ENCODE peak calls at places on chromosomes 6 and 20, in four cellular contexts. Q is HepG2, J is SK-N-SH, M is K562. E is an unnamed sample.

GRCh38 chr20:39429716-39430115 is 467.6 kb downstream of the DHX35 start:
- DNase-seq in M (no peak), Q (peak), J (peak), E (no peak)

GRCh38 chr20:62816031-62816878 is 595 bp upstream of the COL9A3 start:
- DNase-seq in Q (no peak), J (peak), M (no peak), E (no peak)

GRCh38 chr6:133241088-133241900 is at the start of gene EYA4:
- DNase-seq in M (no peak), J (peak), Q (no peak), E (no peak)

GRCh38 chr6:150687508-150687907 is 87.8 kb downstream of the PLEKHG1 start:
- DNase-seq in Q (peak), J (no peak), M (no peak), E (no peak)

GRCh38 chr6:90274481-90275030 is 22.1 kb downstream of the BACH2 start:
- DNase-seq in J (no peak), M (no peak), Q (no peak), E (no peak)

GRCh38 chr6:163828038-163828790 is 413.7 kb downstream of the QKI start:
- DNase-seq in Q (no peak), J (no peak), M (no peak), E (no peak)

GRCh38 chr6:155219858-155220301 is 43.9 kb upstream of the CLDN20 start:
- DNase-seq in M (no peak), J (no peak), Q (no peak), E (no peak)

GRCh38 chr6:33160728-33161323 is 31.4 kb downstream of the COL11A2 start:
- DNase-seq in Q (no peak), M (peak), J (peak), E (no peak)

GRCh38 chr6:161003336-161003735 is 11.8 kb downstream of the MAP3K4 start:
- DNase-seq in M (no peak), J (no peak), Q (no peak), E (no peak)

GRCh38 chr20:12177657-12178293 is 260.1 kb downstream of the BTBD3 start:
- DNase-seq in M (no peak), Q (peak), J (no peak), E (no peak)

GRCh38 chr6:20229881-20230280 is 17.6 kb upstream of the MBOAT1 start:
- DNase-seq in Q (no peak), J (no peak), M (no peak), E (no peak)

GRCh38 chr20:37519508-37520416 is 1.3 kb upstream of the NNAT start:
- DNase-seq in M (peak), Q (peak), J (peak), E (no peak)

GRCh38 chr20:11766961-11767360 is 150.7 kb upstream of the BTBD3 start:
- DNase-seq in Q (no peak), J (no peak), M (no peak), E (no peak)

GRCh38 chr6:81051952-81052351 is 700.5 kb downstream of the TENT5A start:
- DNase-seq in Q (no peak), M (no peak), J (no peak), E (no peak)

GRCh38 chr6:116266803-116267202 is 12.9 kb downstream of the TSPYL1 start:
- DNase-seq in M (no peak), J (no peak), Q (no peak), E (no peak)

GRCh38 chr20:61253264-61253639 is 1.2 kb downstream of the CDH4 start:
- DNase-seq in Q (no peak), J (peak), M (no peak), E (no peak)

GRCh38 chr6:4599924-4600323 is 176.3 kb upstream of the CDYL start:
- DNase-seq in Q (peak), J (no peak), M (no peak), E (no peak)

GRCh38 chr6:99836471-99836870 is 157.6 kb downstream of the MCHR2 start:
- DNase-seq in M (no peak), Q (no peak), J (no peak), E (no peak)

GRCh38 chr20:19003759-19004336 is 190.3 kb downstream of the SCP2D1 start:
- DNase-seq in M (no peak), Q (no peak), J (no peak), E (no peak)

GRCh38 chr6:16669227-16669626 is 92.0 kb downstream of the ATXN1 start:
- DNase-seq in M (no peak), J (no peak), Q (peak), E (no peak)

GRCh38 chr20:884983-885952 is 30.9 kb downstream of the ANGPT4 start:
- DNase-seq in J (no peak), M (no peak), Q (no peak), E (no peak)

GRCh38 chr6:157019115-157019628 is 242.0 kb downstream of the ARID1B start:
- DNase-seq in M (no peak), J (peak), Q (peak), E (no peak)

GRCh38 chr6:4935981-4936680 is 67.7 kb downstream of the RPP40 start:
- DNase-seq in J (no peak), M (no peak), Q (no peak), E (no peak)

GRCh38 chr20:34334654-34335407 is 28.2 kb upstream of the ITCH start:
- DNase-seq in Q (peak), M (peak), J (no peak), E (no peak)

GRCh38 chr6:91098006-91098405 is 511.1 kb upstream of the MAP3K7 start:
- DNase-seq in J (no peak), M (no peak), Q (no peak), E (no peak)

GRCh38 chr6:39339557-39340555 is 17.4 kb upstream of the KCNK16 start:
- DNase-seq in Q (no peak), M (no peak), J (no peak), E (no peak)

GRCh38 chr6:40999498-41000070 is 39.4 kb downstream of the UNC5CL start:
- DNase-seq in M (peak), J (peak), Q (peak), E (peak)

GRCh38 chr20:22744341-22745193 is 160.2 kb upstream of the FOXA2 start:
- DNase-seq in J (no peak), Q (no peak), M (no peak), E (no peak)

GRCh38 chr6:92708270-92708669 is 711.1 kb downstream of the EPHA7 start:
- DNase-seq in J (no peak), Q (no peak), M (no peak), E (no peak)
- TF ChIP-seq NFIC in J (no peak), Q (no peak), M (no peak), E (no peak)

GRCh38 chr6:106421491-106421890 is 61.0 kb downstream of the CRYBG1 start:
- DNase-seq in J (no peak), M (no peak), Q (no peak), E (no peak)

GRCh38 chr6:106425382-106425781 is 64.9 kb downstream of the CRYBG1 start:
- DNase-seq in Q (no peak), M (no peak), J (no peak), E (no peak)

GRCh38 chr6:106426258-106426657 is 65.7 kb downstream of the CRYBG1 start:
- DNase-seq in J (no peak), Q (no peak), M (no peak), E (no peak)

GRCh38 chr6:106419900-106420299 is 59.4 kb downstream of the CRYBG1 start:
- DNase-seq in M (no peak), Q (no peak), J (no peak), E (no peak)

GRCh38 chr6:106422551-106422950 is 62.0 kb downstream of the CRYBG1 start:
- DNase-seq in M (no peak), Q (no peak), J (no peak), E (no peak)
- TF ChIP-seq NFIC in M (no peak), Q (no peak), J (no peak), E (no peak)

GRCh38 chr6:55694148-55694547 is 115.2 kb upstream of the HMGCLL1 start:
- DNase-seq in J (no peak), M (no peak), Q (no peak), E (no peak)
- TF ChIP-seq NFIC in J (peak), M (no peak), Q (no peak), E (no peak)

GRCh38 chr20:58004900-58005299 is 223.6 kb downstream of the ANKRD60 start:
- DNase-seq in M (no peak), Q (no peak), J (no peak), E (no peak)

GRCh38 chr20:58008413-58008812 is 220.0 kb downstream of the ANKRD60 start:
- DNase-seq in J (no peak), Q (no peak), M (no peak), E (no peak)

GRCh38 chr20:58005581-58006345 is 222.7 kb downstream of the ANKRD60 start:
- DNase-seq in M (no peak), J (no peak), Q (no peak), E (no peak)

GRCh38 chr20:58007947-58008346 is 220.5 kb downstream of the ANKRD60 start:
- DNase-seq in J (no peak), Q (no peak), M (no peak), E (no peak)

GRCh38 chr20:58006346-58007316 is 221.8 kb downstream of the ANKRD60 start:
- DNase-seq in M (no peak), Q (no peak), J (no peak), E (no peak)
- TF ChIP-seq NFIC in M (no peak), Q (no peak), J (no peak), E (no peak)

GRCh38 chr6:36594029-36594815 is at the start of gene SRSF3:
- DNase-seq in M (peak), J (peak), Q (peak), E (peak)

GRCh38 chr6:36594816-36595167 is 630 bp downstream of the SRSF3 start:
- DNase-seq in Q (no peak), J (no peak), M (no peak), E (no peak)

GRCh38 chr6:36597775-36598174 is 3.6 kb downstream of the SRSF3 start:
- DNase-seq in M (no peak), Q (no peak), J (no peak), E (no peak)

GRCh38 chr6:36596359-36596758 is 2.2 kb downstream of the SRSF3 start:
- DNase-seq in Q (no peak), M (no peak), J (no peak), E (no peak)

GRCh38 chr6:36595168-36595818 is 1.1 kb downstream of the SRSF3 start:
- DNase-seq in Q (peak), J (peak), M (no peak), E (no peak)
- TF ChIP-seq NFIC in Q (no peak), J (no peak), M (no peak), E (no peak)

GRCh38 chr6:53336070-53336469 is 12.7 kb downstream of the ELOVL5 start:
- DNase-seq in M (no peak), J (no peak), Q (no peak), E (no peak)

GRCh38 chr6:53335224-53335994 is 13.3 kb downstream of the ELOVL5 start:
- DNase-seq in M (no peak), Q (no peak), J (no peak), E (peak)

GRCh38 chr6:53330137-53330536 is 18.6 kb downstream of the ELOVL5 start:
- DNase-seq in M (no peak), Q (no peak), J (no peak), E (no peak)

GRCh38 chr6:53331678-53332077 is 17.1 kb downstream of the ELOVL5 start:
- DNase-seq in Q (no peak), J (no peak), M (no peak), E (no peak)

DNA sequence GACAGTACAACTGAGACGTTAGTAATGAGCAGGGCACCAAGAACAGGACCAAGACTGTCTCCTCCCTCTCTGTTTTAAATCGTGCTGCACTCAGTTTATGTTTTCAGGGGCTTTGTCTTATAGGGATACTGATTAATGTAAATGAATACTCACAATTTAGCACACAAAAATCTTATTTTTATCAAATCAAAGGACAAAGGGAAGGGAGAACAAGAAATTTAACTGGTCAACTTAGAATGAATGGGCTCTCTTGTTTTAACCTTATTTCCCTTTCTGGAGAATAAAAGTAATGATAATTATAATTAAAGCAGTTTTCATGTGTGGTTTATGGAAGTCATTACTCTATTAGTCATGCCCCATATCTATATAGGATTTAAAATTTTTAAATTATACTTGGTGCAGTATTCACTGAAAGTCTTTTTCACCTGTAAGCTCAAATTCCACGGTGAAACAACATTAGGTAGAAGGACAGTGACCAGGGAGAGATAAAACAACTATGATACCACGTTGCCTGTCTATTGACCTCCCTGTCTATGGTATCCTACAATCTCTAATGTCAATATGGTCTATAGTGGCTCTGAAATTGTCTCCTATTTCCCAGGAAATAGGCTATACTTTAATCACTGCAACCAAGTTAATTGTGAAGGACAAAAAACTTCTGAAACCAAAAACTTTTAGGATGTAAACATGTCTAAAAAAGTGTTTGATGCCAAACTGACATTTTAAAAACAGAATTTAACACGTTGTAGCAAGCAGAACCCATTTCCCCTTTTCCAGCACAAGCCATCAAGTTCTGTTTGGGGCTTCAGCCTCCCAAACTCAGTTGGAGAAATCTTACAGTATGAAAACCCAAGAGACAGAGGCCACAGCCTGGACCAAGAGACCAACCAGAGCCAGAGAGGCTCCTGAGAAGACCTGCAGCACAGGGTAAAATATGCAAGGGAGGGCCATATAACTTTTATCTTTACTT is 15.0 kb downstream of the ELOVL5 start:
- DNase-seq in Q (peak), M (no peak), J (no peak), E (no peak)
- TF ChIP-seq NFIC in Q (no peak), M (no peak), J (no peak), E (no peak)

DNA sequence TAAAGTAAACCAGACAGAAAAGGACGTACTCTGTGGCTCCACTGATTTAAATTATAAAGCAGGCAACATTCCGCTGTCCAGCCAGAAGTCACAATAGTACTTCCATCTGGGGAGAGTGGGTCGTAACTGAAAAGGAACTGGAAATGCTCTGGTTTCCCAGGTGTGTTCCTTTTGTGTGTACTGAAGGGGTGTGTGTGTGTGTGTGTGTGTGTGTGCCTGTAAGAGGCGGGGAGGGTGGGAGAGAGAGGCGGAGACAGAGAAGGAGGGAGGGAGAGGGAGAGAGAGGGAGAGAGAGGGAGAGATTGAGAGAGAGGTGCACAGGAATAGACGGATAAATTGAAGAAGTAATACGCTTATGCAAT is 178.4 kb upstream of the ZNF184 start:
- DNase-seq in J (no peak), Q (no peak), M (peak), E (no peak)
- TF ChIP-seq NFIC in J (no peak), Q (no peak), M (no peak), E (no peak)

DNA sequence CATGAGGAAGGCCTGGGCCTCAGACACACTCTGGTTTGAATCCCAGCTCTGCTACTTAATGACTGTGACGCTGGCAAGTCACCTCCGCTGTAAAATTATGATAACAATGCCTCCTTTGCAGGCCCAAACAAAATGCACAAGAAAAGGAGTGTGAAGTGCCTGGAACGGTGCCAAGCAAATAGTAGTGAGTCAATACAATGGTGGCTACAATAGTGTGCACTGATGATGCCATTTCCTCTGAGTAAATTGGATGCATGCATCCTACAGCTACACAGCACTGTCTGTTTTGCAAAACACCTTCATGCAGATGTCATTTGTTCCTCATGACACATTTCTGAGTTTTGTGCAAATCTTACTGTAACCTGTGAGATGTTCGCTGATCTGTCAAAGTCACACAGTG is 161.6 kb downstream of the FOXC1 start:
- DNase-seq in J (no peak), Q (no peak), M (no peak), E (no peak)
- TF ChIP-seq NFIC in J (peak), Q (no peak), M (peak), E (no peak)